ENCODE peak calls at places on chromosomes 13 and 19, in four cellular contexts. S is esophagus muscularis mucosa, L is heart right ventricle, O is left ventricle myocardium inferior. T is an unnamed sample.

GRCh38 chr19:47539747-47540311 is 25.0 kb upstream of the NAPA start:
- DNase-seq in S (no peak), O (no peak), L (no peak), T (no peak)

GRCh38 chr13:113756441-113757097 is 2.5 kb upstream of the TMEM255B start:
- DNase-seq in L (no peak), O (no peak), S (no peak), T (no peak)

GRCh38 chr13:111519041-111519440 is 198.6 kb downstream of the TEX29 start:
- DNase-seq in S (no peak), O (no peak), L (no peak), T (no peak)

GRCh38 chr19:19528721-19529490 is at the start of gene YJEFN3:
- DNase-seq in O (no peak), L (no peak), S (no peak), T (no peak)

GRCh38 chr13:110006304-110006703 is 219.9 kb upstream of the IRS2 start:
- DNase-seq in O (no peak), L (no peak), S (no peak), T (no peak)

GRCh38 chr13:67763316-67763715 is 533.2 kb upstream of the PCDH9 start:
- DNase-seq in O (no peak), L (no peak), S (no peak), T (no peak)

GRCh38 chr13:31160857-31161582 is 684 bp downstream of the HSPH1 start:
- DNase-seq in S (no peak), L (peak; percentile 48), O (peak; percentile 48), T (peak; percentile 75)

GRCh38 chr13:49655906-49656305 is 27.6 kb downstream of the ARL11 start:
- DNase-seq in S (no peak), O (no peak), L (no peak), T (no peak)

GRCh38 chr19:35755550-35756371 is 1.1 kb downstream of the HSPB6 start:
- DNase-seq in L (peak; percentile 88), S (peak; percentile 95), O (peak; percentile 90), T (peak; percentile 69)

GRCh38 chr13:102847272-102848234 is 1.7 kb downstream of the ERCC5 start:
- DNase-seq in O (no peak), S (no peak), L (no peak), T (no peak)

GRCh38 chr13:43293008-43293407 is 269.6 kb downstream of the DNAJC15 start:
- DNase-seq in S (no peak), O (no peak), L (no peak), T (no peak)

GRCh38 chr19:49850487-49851342 is at the start of gene PTOV1:
- DNase-seq in S (peak; percentile 97), L (peak; percentile 92), O (peak; percentile 92), T (peak; percentile 93)

GRCh38 chr13:100333141-100333540 is 244.2 kb downstream of the PCCA start:
- DNase-seq in L (no peak), S (no peak), O (no peak), T (no peak)

GRCh38 chr13:28753208-28753892 is 34.6 kb upstream of the SLC46A3 start:
- DNase-seq in O (peak; percentile 21), L (peak; percentile 54), S (peak; percentile 78), T (peak; percentile 61)

GRCh38 chr19:50553134-50553703 is 15.0 kb downstream of the LRRC4B start:
- DNase-seq in O (no peak), L (no peak), S (no peak), T (no peak)

GRCh38 chr13:31119966-31120733 is 41.6 kb downstream of the HSPH1 start:
- DNase-seq in O (no peak), L (no peak), S (peak; percentile 88), T (no peak)

GRCh38 chr13:33353210-33353609 is 67.7 kb upstream of the STARD13 start:
- DNase-seq in S (peak; percentile 93), L (peak; percentile 49), O (peak; percentile 47), T (peak; percentile 52)

GRCh38 chr13:44362394-44363040 is 11.1 kb upstream of the SERP2 start:
- DNase-seq in L (no peak), S (no peak), O (no peak), T (no peak)

GRCh38 chr13:49667773-49668172 is 23.5 kb downstream of the EBPL start:
- DNase-seq in L (no peak), S (no peak), O (no peak), T (no peak)

GRCh38 chr19:36182612-36183454 is 30.6 kb upstream of the COX7A1 start:
- DNase-seq in S (no peak), L (no peak), O (no peak), T (no peak)

GRCh38 chr13:75050419-75051066 is 431.4 kb downstream of the TBC1D4 start:
- DNase-seq in S (no peak), L (no peak), O (no peak), T (no peak)

GRCh38 chr13:113875829-113876228 is 12.0 kb upstream of the GAS6 start:
- DNase-seq in S (peak; percentile 81), O (no peak), L (no peak), T (no peak)

GRCh38 chr13:56166864-56167263 is 973.9 kb upstream of the PRR20A start:
- DNase-seq in O (no peak), S (no peak), L (no peak), T (no peak)

GRCh38 chr13:107854880-107855279 is 360.5 kb downstream of the LIG4 start:
- DNase-seq in L (no peak), O (no peak), S (no peak), T (no peak)

GRCh38 chr19:18865973-18866799 is 29.8 kb downstream of the CERS1 start:
- DNase-seq in L (peak; percentile 59), S (no peak), O (peak; percentile 66), T (peak; percentile 49)

GRCh38 chr13:40519637-40520036 is 146.8 kb downstream of the FOXO1 start:
- DNase-seq in S (peak; percentile 31), L (no peak), O (peak; percentile 40), T (no peak)

GRCh38 chr13:109425821-109426689 is 360.3 kb downstream of the IRS2 start:
- DNase-seq in S (no peak), L (no peak), O (no peak), T (no peak)

DNA sequence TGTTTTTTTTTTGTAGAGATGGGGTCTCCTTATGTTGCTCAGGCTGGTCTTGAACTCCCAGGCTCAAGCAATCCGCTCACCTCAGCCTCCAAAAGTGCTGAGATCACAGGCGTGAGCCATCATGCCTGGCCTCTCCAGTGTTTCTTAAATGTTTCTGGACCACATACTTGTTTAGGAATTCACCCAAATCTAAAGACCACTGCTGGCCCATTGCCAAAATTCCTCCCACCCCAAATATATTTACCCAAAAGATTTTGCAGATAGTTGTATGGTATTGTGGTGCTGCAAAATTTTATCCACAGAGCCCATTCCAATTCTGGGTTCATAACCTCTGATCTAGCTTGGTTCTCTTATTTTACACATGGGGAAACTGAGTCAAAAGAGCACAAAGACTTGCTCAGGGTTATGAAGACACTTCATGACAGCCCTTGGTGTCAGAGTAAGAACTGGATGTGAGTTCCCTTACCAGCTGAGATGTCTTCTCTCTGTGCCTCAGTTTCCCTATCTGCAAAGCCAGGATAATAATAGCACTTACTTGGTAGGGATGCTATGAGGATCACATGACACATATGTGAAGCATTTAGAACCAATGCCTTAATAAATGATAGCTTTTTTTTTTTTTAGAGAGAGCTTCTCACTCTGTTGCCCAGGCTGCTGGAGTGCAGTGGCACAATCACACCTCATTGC is 10.9 kb downstream of the NFILZ start:
- DNase-seq in L (no peak), S (no peak), O (no peak), T (no peak)
- H3K27ac ChIP-seq in L (peak overlapping the region; percentile 81), S (no peak overlapping the region), O (no peak overlapping the region), T (no peak overlapping the region)

GRCh38 chr13:24220086-24220703 is 59.7 kb downstream of the SPATA13 start:
- DNase-seq in S (no peak), O (no peak), L (peak; percentile 70), T (no peak)

GRCh38 chr13:24217601-24218281 is 57.2 kb downstream of the SPATA13 start:
- DNase-seq in L (no peak), O (no peak), S (no peak), T (peak; percentile 86)

GRCh38 chr13:24221007-24221406 is 60.5 kb downstream of the SPATA13 start:
- DNase-seq in O (no peak), L (no peak), S (no peak), T (no peak)

GRCh38 chr13:24218320-24218719 is 57.8 kb downstream of the SPATA13 start:
- DNase-seq in L (no peak), O (no peak), S (no peak), T (no peak)

GRCh38 chr13:24218977-24219376 is 58.5 kb downstream of the SPATA13 start:
- DNase-seq in O (no peak), S (no peak), L (no peak), T (no peak)
- TF ChIP-seq CTCF in O (no peak), S (no peak), L (no peak), T (no peak)

GRCh38 chr19:2080336-2080988 is 15.7 kb downstream of the MOB3A start:
- DNase-seq in L (no peak), O (no peak), S (no peak), T (no peak)

GRCh38 chr19:2083174-2083854 is 12.8 kb downstream of the MOB3A start:
- DNase-seq in L (peak; percentile 50), S (no peak), O (no peak), T (no peak)

GRCh38 chr19:2079865-2080301 is 16.2 kb downstream of the MOB3A start:
- DNase-seq in S (no peak), O (no peak), L (no peak), T (no peak)

GRCh38 chr19:2079076-2079864 is 16.9 kb downstream of the MOB3A start:
- DNase-seq in L (no peak), O (no peak), S (no peak), T (peak; percentile 48)

GRCh38 chr19:2081873-2082810 is 14.0 kb downstream of the MOB3A start:
- DNase-seq in S (no peak), O (no peak), L (no peak), T (no peak)
- H3K27ac ChIP-seq in S (peak overlapping the region; percentile 51), O (peak overlapping the region; percentile 27), L (peak overlapping the region; percentile 97), T (peak overlapping the region; percentile 73)

GRCh38 chr13:20363604-20364003 is 131.5 kb upstream of the GJB6 start:
- DNase-seq in S (no peak), O (no peak), L (no peak), T (no peak)
- TF ChIP-seq CTCF in S (no peak), O (no peak), L (no peak), T (no peak)

GRCh38 chr19:3723883-3724282 is 15.7 kb downstream of the TJP3 start:
- DNase-seq in S (no peak), L (no peak), O (no peak), T (no peak)

GRCh38 chr19:3725640-3726310 is 17.6 kb downstream of the TJP3 start:
- DNase-seq in O (no peak), L (no peak), S (no peak), T (no peak)

GRCh38 chr19:3722443-3723109 is 14.4 kb downstream of the TJP3 start:
- DNase-seq in S (no peak), L (no peak), O (no peak), T (no peak)

GRCh38 chr19:3723110-3723488 is 14.9 kb downstream of the TJP3 start:
- DNase-seq in O (no peak), S (no peak), L (no peak), T (no peak)

GRCh38 chr19:3725121-3725520 is 16.9 kb downstream of the TJP3 start:
- DNase-seq in S (no peak), O (no peak), L (no peak), T (no peak)
- H3K27ac ChIP-seq in S (no peak overlapping the region), O (no peak overlapping the region), L (no peak overlapping the region), T (no peak overlapping the region)

DNA sequence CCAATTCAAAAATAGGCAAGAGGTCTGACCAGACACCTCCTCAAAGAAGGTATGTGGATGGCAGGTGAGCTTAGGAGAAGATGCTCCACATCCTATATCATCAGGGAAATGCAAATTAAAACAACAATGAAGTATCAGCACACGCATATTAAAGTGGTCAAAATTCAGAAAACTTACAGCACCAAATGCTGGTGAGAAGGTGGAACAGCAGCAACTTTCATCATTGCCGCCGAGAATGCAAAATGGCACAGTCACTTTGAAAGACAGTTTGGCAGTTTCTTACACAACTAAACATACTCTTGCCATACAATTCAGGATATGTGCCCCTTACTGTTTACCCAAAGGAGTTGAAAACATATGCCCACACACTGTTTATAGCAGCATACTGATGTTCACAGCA is 22.4 kb downstream of the OR10H4 start:
- DNase-seq in S (no peak), O (no peak), L (no peak), T (no peak)
- TF ChIP-seq CTCF in S (no peak), O (no peak), L (no peak), T (peak; percentile 41)